ENCODE peak calls at places on chromosomes 7 and 10, in seven cellular contexts. D, C, V, G, U, I and S are unnamed samples.

GRCh38 chr7:95199779-95200558 is 124.4 kb downstream of the PON1 start:
- DNase-seq in U (no peak), C (no peak), G (peak; percentile 17), V (no peak), I (peak; percentile 51), D (peak; percentile 59), S (peak; percentile 19)

GRCh38 chr10:125344573-125345121 is 184.3 kb upstream of the CTBP2 start:
- DNase-seq in D (no peak), V (no peak), I (no peak), C (no peak), G (peak; percentile 43), U (no peak), S (no peak)

GRCh38 chr7:17144313-17144712 is 154.1 kb upstream of the AHR start:
- DNase-seq in D (no peak), U (no peak), C (no peak), V (no peak), G (no peak), I (peak; percentile 49), S (peak; percentile 59)

GRCh38 chr7:56007167-56007652 is 42.8 kb downstream of the NIPSNAP2 start:
- DNase-seq in D (peak; percentile 4), U (no peak), I (no peak), G (no peak), C (no peak), V (no peak), S (peak; percentile 26)

GRCh38 chr10:12819071-12819470 is 182.4 kb downstream of the CCDC3 start:
- DNase-seq in D (no peak), V (no peak), U (no peak), G (no peak), I (no peak), C (no peak), S (no peak)

GRCh38 chr10:84563355-84563754 is 235.0 kb downstream of the CCSER2 start:
- DNase-seq in C (no peak), V (no peak), U (no peak), D (no peak), I (no peak), G (no peak), S (no peak)

GRCh38 chr7:127571741-127572505 is 13.5 kb downstream of the GCC1 start:
- DNase-seq in I (peak; percentile 33), D (no peak), U (no peak), V (no peak), C (no peak), G (no peak), S (no peak)

GRCh38 chr7:116786791-116787443 is 75.5 kb upstream of the CAPZA2 start:
- DNase-seq in C (no peak), U (no peak), G (no peak), D (peak; percentile 13), V (no peak), I (no peak), S (no peak)

GRCh38 chr7:34949356-34949755 is 87.9 kb downstream of the DPY19L1 start:
- DNase-seq in D (no peak), C (no peak), G (no peak), U (no peak), I (peak; percentile 67), V (no peak), S (no peak)

GRCh38 chr7:40583653-40584424 is 449.0 kb downstream of the SUGCT start:
- DNase-seq in U (no peak), G (no peak), I (no peak), V (no peak), D (no peak), C (no peak), S (peak; percentile 18)

GRCh38 chr7:115024276-115024675 is 102.4 kb downstream of the MDFIC start:
- DNase-seq in G (no peak), D (no peak), U (no peak), I (no peak), C (no peak), V (no peak), S (no peak)

GRCh38 chr10:17214991-17215781 is 12.9 kb upstream of the VIM start:
- DNase-seq in G (no peak), D (no peak), V (no peak), C (no peak), I (peak; percentile 98), U (no peak), S (peak; percentile 60)

GRCh38 chr10:123562387-123562786 is 103.8 kb upstream of the GPR26 start:
- DNase-seq in U (no peak), I (no peak), D (no peak), V (peak; percentile 11), C (no peak), G (no peak), S (no peak)

GRCh38 chr10:43252166-43252784 is 14.6 kb downstream of the RASGEF1A start:
- DNase-seq in V (peak; percentile 23), U (no peak), G (no peak), D (no peak), C (peak; percentile 27), I (no peak), S (no peak)

GRCh38 chr7:74092964-74093339 is 9.3 kb downstream of the LIMK1 start:
- DNase-seq in D (no peak), G (peak; percentile 61), I (peak; percentile 59), V (no peak), U (peak; percentile 84), C (peak; percentile 78), S (no peak)

GRCh38 chr7:107981466-107981865 is 21.5 kb downstream of the LAMB1 start:
- DNase-seq in G (no peak), C (no peak), V (no peak), D (no peak), U (no peak), I (no peak), S (no peak)

GRCh38 chr7:11332865-11333228 is 359.2 kb downstream of the PHF14 start:
- DNase-seq in V (no peak), D (no peak), U (no peak), G (no peak), C (no peak), I (no peak), S (no peak)

GRCh38 chr10:5449823-5450222 is 37.5 kb downstream of the NET1 start:
- DNase-seq in I (peak; percentile 89), V (no peak), G (no peak), D (no peak), C (no peak), U (no peak), S (peak; percentile 55)

GRCh38 chr10:11215468-11215867 is 197.8 kb downstream of the CELF2 start:
- DNase-seq in C (no peak), I (no peak), U (no peak), V (no peak), G (no peak), D (no peak), S (no peak)

GRCh38 chr7:13851756-13852155 is 137.7 kb downstream of the ETV1 start:
- DNase-seq in C (no peak), U (no peak), G (no peak), V (no peak), I (peak; percentile 82), D (no peak), S (no peak)

GRCh38 chr7:151168022-151168786 is 710 bp upstream of the GBX1 start:
- DNase-seq in V (peak; percentile 78), G (peak; percentile 46), C (peak; percentile 76), I (no peak), U (peak; percentile 54), D (peak; percentile 70), S (no peak)

GRCh38 chr7:75830978-75831377 is 17.4 kb upstream of the CCL24 start:
- DNase-seq in G (no peak), I (no peak), D (no peak), U (no peak), V (no peak), C (no peak), S (no peak)
- TF ChIP-seq CTCF in G (no peak), I (no peak), D (no peak), U (no peak), V (no peak), C (no peak), S (no peak)

DNA sequence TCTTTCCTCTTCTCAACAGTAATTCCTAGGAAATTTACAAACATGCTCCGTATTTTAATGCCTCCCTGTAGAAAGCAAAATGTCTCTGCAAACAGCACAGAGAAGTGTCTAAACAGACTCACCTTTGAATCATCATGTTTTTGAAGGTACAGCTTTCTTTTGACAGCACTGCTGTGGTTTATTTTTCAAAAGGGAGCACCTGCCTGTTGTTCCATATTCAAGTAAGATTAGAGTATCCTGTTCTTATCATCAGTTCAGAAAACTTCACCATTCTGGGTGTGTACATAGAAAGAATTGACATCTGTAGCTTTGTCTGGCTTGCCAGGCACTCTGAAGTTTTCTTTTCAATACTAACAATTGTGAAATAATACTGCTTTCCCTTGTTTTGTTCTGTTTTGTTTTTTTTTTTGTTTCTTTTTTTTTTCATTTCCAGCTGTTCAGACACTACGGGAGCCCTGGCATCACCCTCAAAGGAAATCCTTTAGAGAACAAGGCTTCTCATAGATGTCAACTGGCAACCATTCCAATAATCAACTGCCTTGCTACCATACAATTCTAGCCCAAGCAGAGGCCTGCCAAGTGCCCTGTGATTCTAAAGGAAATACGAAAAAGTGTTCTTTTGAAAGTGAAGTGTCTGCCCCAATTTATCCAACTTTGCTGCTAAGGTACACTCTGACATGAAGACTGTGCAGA is 275.9 kb downstream of the PRPF18 start:
- DNase-seq in V (no peak), I (no peak), C (no peak), D (no peak), U (no peak), G (no peak), S (no peak)
- H3K27ac ChIP-seq in V (no peak overlapping the region), I (no peak overlapping the region), C (peak overlapping the region; percentile 25), D (no peak overlapping the region), U (no peak overlapping the region), G (no peak overlapping the region), S (no peak overlapping the region)

GRCh38 chr7:71750290-71750689 is 618.3 kb downstream of the GALNT17 start:
- DNase-seq in G (no peak), U (no peak), I (no peak), C (no peak), V (no peak), D (no peak), S (no peak)

GRCh38 chr7:71753959-71754652 is 622.2 kb downstream of the GALNT17 start:
- DNase-seq in V (no peak), D (no peak), C (no peak), U (no peak), G (no peak), I (no peak), S (no peak)

GRCh38 chr7:71754828-71755227 is 622.9 kb downstream of the GALNT17 start:
- DNase-seq in V (no peak), C (no peak), I (no peak), G (no peak), U (no peak), D (no peak), S (no peak)

GRCh38 chr7:71753236-71753635 is 621.3 kb downstream of the GALNT17 start:
- DNase-seq in I (no peak), G (no peak), V (no peak), U (no peak), C (no peak), D (no peak), S (no peak)

GRCh38 chr7:71752171-71752935 is 620.4 kb downstream of the GALNT17 start:
- DNase-seq in D (peak; percentile 75), U (peak; percentile 63), G (peak; percentile 28), C (no peak), I (no peak), V (peak; percentile 91), S (peak; percentile 47)
- TF ChIP-seq CTCF in D (peak; percentile 59), U (peak; percentile 57), G (peak; percentile 55), C (peak; percentile 34), I (peak; percentile 43), V (peak; percentile 99), S (peak; percentile 67)

DNA sequence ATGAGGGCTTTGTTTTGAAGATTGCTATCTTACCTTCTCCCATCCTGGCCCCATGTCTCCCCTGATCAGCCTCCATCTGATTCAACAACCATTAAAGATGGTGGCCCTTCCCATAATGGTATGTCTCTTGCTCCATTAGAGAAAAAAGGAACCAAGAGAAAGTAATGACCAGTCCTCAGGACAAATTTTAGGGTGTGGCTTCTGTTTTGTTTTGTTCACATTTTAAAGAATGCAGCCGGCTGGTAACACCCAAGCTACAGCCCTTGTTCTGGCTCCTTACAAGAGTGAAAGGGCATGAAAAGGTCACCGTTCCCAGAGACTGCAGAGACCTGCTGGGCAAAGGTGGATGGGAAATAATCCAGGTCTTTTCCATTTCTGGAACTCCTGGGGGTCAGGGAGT is 287.9 kb upstream of the NEBL start:
- DNase-seq in V (no peak), U (no peak), I (no peak), D (no peak), G (no peak), C (no peak), S (no peak)
- H3K27ac ChIP-seq in V (no peak overlapping the region), U (no peak overlapping the region), I (no peak overlapping the region), D (no peak overlapping the region), G (no peak overlapping the region), C (no peak overlapping the region), S (no peak overlapping the region)